ENCODE peak calls at places on chromosomes 12 and 14, in ten cellular contexts. O is NCI-H1417; C is WERI-Rb-1; R is DMS 273 treated with DMSO at 0.1 percent for 48 hours; U is HFFc6; Z is mucosa of gallbladder; G is stimulated activated CD4-positive, alpha-beta T cell treated with anti-CD3 and anti-CD28 coated beads, Interleukin-1b, Interleukin-23, amount 100 ng/mL, for 24 hours; B is COR-L47; Y is nucleus accumbens; W is mammary epithelial cell. F is an unnamed sample.
A peak's percentile ranks its signal among the peaks of the same experiment; 100 is the strongest.

GRCh38 chr12:47391566-47391965 is 311.8 kb upstream of the AMIGO2 start:
- DNase-seq in R (no peak), U (no peak), Z (no peak), O (no peak), G (no peak), W (no peak), B (no peak), C (no peak), Y (no peak), F (peak; percentile 32)

GRCh38 chr14:37813746-37814145 is 218.3 kb downstream of the TTC6 start:
- DNase-seq in O (no peak), U (no peak), G (no peak), W (no peak), R (no peak), Y (no peak), C (no peak), B (no peak), Z (no peak), F (no peak)

GRCh38 chr12:2997989-2998670 is 38.9 kb downstream of the TEAD4 start:
- DNase-seq in C (no peak), U (no peak), O (no peak), B (no peak), G (no peak), W (no peak), R (no peak), Z (no peak), Y (no peak), F (no peak)

GRCh38 chr12:69910739-69911138 is 85.7 kb downstream of the MYRFL start:
- DNase-seq in C (no peak), W (no peak), R (no peak), G (no peak), B (no peak), U (no peak), O (no peak), Y (no peak), Z (peak; percentile 20), F (no peak)

GRCh38 chr12:114528766-114529165 is 122.8 kb upstream of the TBX5 start:
- DNase-seq in R (no peak), B (no peak), Y (no peak), W (no peak), O (no peak), U (no peak), Z (no peak), G (no peak), C (no peak), F (no peak)

GRCh38 chr12:4540633-4541032 is 1.9 kb downstream of the RAD51AP1 start:
- DNase-seq in U (no peak), G (no peak), Y (no peak), B (no peak), O (no peak), R (no peak), W (no peak), C (no peak), Z (no peak), F (peak; percentile 17)

GRCh38 chr12:24266982-24267381 is 317.5 kb upstream of the SOX5 start:
- DNase-seq in B (no peak), U (no peak), O (no peak), Z (no peak), Y (no peak), W (no peak), C (no peak), R (no peak), G (no peak), F (no peak)

GRCh38 chr14:35821546-35822411 is 4.4 kb upstream of the BRMS1L start:
- DNase-seq in W (peak; percentile 25), C (peak; percentile 29), Y (peak; percentile 12), O (no peak), Z (no peak), G (no peak), B (peak; percentile 21), R (no peak), U (peak; percentile 36), F (peak; percentile 51)

GRCh38 chr12:62738611-62739010 is 196.3 kb downstream of the PPM1H start:
- DNase-seq in Y (no peak), W (no peak), Z (no peak), R (peak; percentile 38), C (no peak), O (no peak), B (no peak), U (no peak), G (no peak), F (no peak)

GRCh38 chr14:53953828-53954550 is 2.6 kb downstream of the BMP4 start:
- DNase-seq in Y (no peak), Z (peak; percentile 38), U (peak; percentile 40), R (no peak), G (no peak), C (no peak), O (peak; percentile 36), B (peak; percentile 23), W (peak; percentile 52), F (no peak)

GRCh38 chr12:10867381-10867780 is 16.7 kb downstream of the PRH1 start:
- DNase-seq in R (no peak), W (no peak), Z (no peak), B (no peak), C (no peak), U (no peak), Y (no peak), G (no peak), O (no peak), F (no peak)

GRCh38 chr12:114692558-114693531 is 8.9 kb upstream of the TBX3 start:
- DNase-seq in C (no peak), R (no peak), W (peak; percentile 33), O (peak; percentile 47), G (no peak), Z (no peak), U (no peak), B (no peak), Y (no peak), F (no peak)

GRCh38 chr12:96219700-96220206 is 25.6 kb downstream of the ELK3 start:
- DNase-seq in U (peak; percentile 99), Y (peak; percentile 45), W (peak; percentile 100), G (no peak), O (peak; percentile 76), C (peak; percentile 90), B (no peak), Z (no peak), R (peak; percentile 28), F (no peak)

GRCh38 chr14:42163136-42163535 is 556.5 kb downstream of the LRFN5 start:
- DNase-seq in G (no peak), Z (no peak), O (peak; percentile 78), W (no peak), U (no peak), B (no peak), R (peak; percentile 63), Y (no peak), C (no peak), F (no peak)

GRCh38 chr14:100589071-100589759 is 2.0 kb upstream of the BEGAIN start:
- DNase-seq in C (peak; percentile 46), B (no peak), Y (no peak), R (peak; percentile 81), O (no peak), W (no peak), G (no peak), Z (no peak), U (no peak), F (no peak)

GRCh38 chr12:12447837-12448236 is 91.0 kb downstream of the BORCS5 start:
- DNase-seq in G (no peak), Z (no peak), Y (no peak), W (no peak), R (no peak), B (no peak), U (no peak), C (no peak), O (no peak), F (no peak)

GRCh38 chr12:10737249-10737648 is 14.1 kb upstream of the YBX3 start:
- DNase-seq in B (no peak), R (no peak), U (no peak), W (no peak), G (no peak), O (no peak), C (no peak), Z (no peak), Y (no peak), F (no peak)

GRCh38 chr14:53969326-53969725 is 12.7 kb upstream of the BMP4 start:
- DNase-seq in B (no peak), W (no peak), U (no peak), Z (no peak), C (no peak), Y (no peak), G (no peak), R (no peak), O (no peak), F (no peak)

GRCh38 chr14:58131386-58131785 is 20.6 kb downstream of the ARMH4 start:
- DNase-seq in O (no peak), U (no peak), G (no peak), B (no peak), C (peak; percentile 18), R (no peak), Z (no peak), W (peak; percentile 25), Y (no peak), F (no peak)

GRCh38 chr12:8702159-8702558 is 4.4 kb downstream of the RIMKLB start:
- DNase-seq in R (no peak), C (no peak), B (no peak), U (no peak), W (no peak), Z (no peak), G (no peak), Y (no peak), O (no peak), F (no peak)

GRCh38 chr14:103284574-103285467 is 49.2 kb upstream of the EIF5 start:
- DNase-seq in O (no peak), U (peak; percentile 5), W (peak; percentile 37), Z (peak; percentile 51), Y (no peak), C (no peak), G (no peak), B (no peak), R (no peak), F (no peak)

GRCh38 chr14:39491134-39491541 is 58.9 kb upstream of the FBXO33 start:
- DNase-seq in C (no peak), B (peak; percentile 19), W (no peak), G (no peak), U (peak; percentile 30), Y (no peak), Z (no peak), O (peak; percentile 44), R (peak; percentile 11), F (peak; percentile 27)

GRCh38 chr14:77886010-77886409 is 86.1 kb downstream of the ADCK1 start:
- DNase-seq in G (no peak), Y (no peak), C (no peak), W (no peak), U (no peak), O (no peak), Z (no peak), R (no peak), B (no peak), F (no peak)

GRCh38 chr12:116533343-116534248 is 25.6 kb upstream of the MAP1LC3B2 start:
- DNase-seq in Y (peak; percentile 86), G (peak; percentile 69), W (no peak), O (peak; percentile 94), C (peak; percentile 78), R (peak; percentile 32), B (no peak), Z (peak; percentile 66), U (peak; percentile 49), F (peak; percentile 60)

GRCh38 chr12:12572659-12573058 is 10.0 kb upstream of the DUSP16 start:
- DNase-seq in Z (no peak), B (no peak), W (no peak), Y (no peak), C (no peak), O (no peak), R (no peak), G (no peak), U (no peak), F (no peak)

GRCh38 chr14:55028476-55028875 is 1.4 kb downstream of the SOCS4 start:
- DNase-seq in O (no peak), Y (no peak), C (no peak), R (no peak), B (no peak), Z (no peak), G (no peak), U (no peak), W (no peak), F (no peak)

GRCh38 chr14:20683896-20684661 is at the start of gene RNASE4:
- DNase-seq in W (peak; percentile 87), U (peak; percentile 97), C (no peak), O (peak; percentile 57), Z (peak; percentile 87), B (no peak), Y (peak; percentile 86), G (peak; percentile 72), R (peak; percentile 92), F (peak; percentile 79)

GRCh38 chr14:104805941-104806624 is 5.2 kb downstream of the ZBTB42 start:
- DNase-seq in G (no peak), Z (no peak), U (no peak), R (no peak), C (no peak), O (no peak), B (no peak), Y (no peak), W (no peak), F (no peak)

F was measured in Jurkat, Clone E6-1.